ENCODE peak calls at places on chromosomes 1 and 21, in four cellular contexts. One of them, this sample, is unnamed.

GRCh38 chr1:43975249-43975961 is 645 bp downstream of the ATP6V0B start:
- DNase-seq in keratinocyte: no peak
- DNase-seq in neural progenitor cell: peak
- DNase-seq in mammary epithelial cell: peak
- DNase-seq in this sample: peak

GRCh38 chr1:5603353-5604104 is 388.7 kb downstream of the NPHP4 start:
- DNase-seq in keratinocyte: no peak
- DNase-seq in neural progenitor cell: no peak
- DNase-seq in mammary epithelial cell: no peak
- DNase-seq in this sample: no peak

GRCh38 chr1:167294528-167294927 is 73.8 kb downstream of the POU2F1 start:
- DNase-seq in keratinocyte: no peak
- DNase-seq in neural progenitor cell: no peak
- DNase-seq in mammary epithelial cell: peak
- DNase-seq in this sample: no peak

GRCh38 chr1:157360021-157360390 is 192.3 kb downstream of the FCRL5 start:
- DNase-seq in keratinocyte: no peak
- DNase-seq in neural progenitor cell: no peak
- DNase-seq in mammary epithelial cell: no peak
- DNase-seq in this sample: no peak

GRCh38 chr21:43816611-43817071 is 27.3 kb downstream of the RRP1 start:
- DNase-seq in keratinocyte: no peak
- DNase-seq in neural progenitor cell: no peak
- DNase-seq in mammary epithelial cell: no peak
- DNase-seq in this sample: no peak

GRCh38 chr1:92907949-92908684 is 53.1 kb downstream of the DIPK1A start:
- DNase-seq in keratinocyte: peak
- DNase-seq in neural progenitor cell: no peak
- DNase-seq in mammary epithelial cell: peak
- DNase-seq in this sample: no peak

GRCh38 chr1:203536575-203536974 is 42.6 kb downstream of the OPTC start:
- DNase-seq in keratinocyte: no peak
- DNase-seq in neural progenitor cell: no peak
- DNase-seq in mammary epithelial cell: no peak
- DNase-seq in this sample: no peak

GRCh38 chr1:168375901-168376300 is 95.2 kb downstream of the TBX19 start:
- DNase-seq in keratinocyte: no peak
- DNase-seq in neural progenitor cell: no peak
- DNase-seq in mammary epithelial cell: no peak
- DNase-seq in this sample: no peak

GRCh38 chr1:1079408-1080121 is 5.5 kb upstream of the RNF223 start:
- DNase-seq in keratinocyte: peak
- DNase-seq in neural progenitor cell: peak
- DNase-seq in mammary epithelial cell: peak
- DNase-seq in this sample: peak

GRCh38 chr21:42319368-42319767 is 4.2 kb upstream of the TFF3 start:
- DNase-seq in keratinocyte: no peak
- DNase-seq in neural progenitor cell: no peak
- DNase-seq in mammary epithelial cell: no peak
- DNase-seq in this sample: peak

GRCh38 chr1:53580739-53581475 is 121.7 kb downstream of the DMRTB1 start:
- DNase-seq in keratinocyte: no peak
- DNase-seq in neural progenitor cell: no peak
- DNase-seq in mammary epithelial cell: no peak
- DNase-seq in this sample: no peak

GRCh38 chr1:51627672-51628071 is 10.8 kb downstream of the OSBPL9 start:
- DNase-seq in keratinocyte: no peak
- DNase-seq in neural progenitor cell: peak
- DNase-seq in mammary epithelial cell: peak
- DNase-seq in this sample: no peak

GRCh38 chr1:28933918-28934317 is 19.5 kb downstream of the EPB41 start:
- DNase-seq in keratinocyte: no peak
- DNase-seq in neural progenitor cell: no peak
- DNase-seq in mammary epithelial cell: no peak
- DNase-seq in this sample: no peak

GRCh38 chr1:243903904-243904303 is 53.9 kb upstream of the AKT3 start:
- DNase-seq in keratinocyte: no peak
- DNase-seq in neural progenitor cell: peak
- DNase-seq in mammary epithelial cell: no peak
- DNase-seq in this sample: no peak

GRCh38 chr1:51210055-51210454 is 26.0 kb upstream of the RNF11 start:
- DNase-seq in keratinocyte: no peak
- DNase-seq in neural progenitor cell: no peak
- DNase-seq in mammary epithelial cell: no peak
- DNase-seq in this sample: no peak

GRCh38 chr1:96722161-96722908 is 751 bp downstream of the PTBP2 start:
- DNase-seq in keratinocyte: no peak
- DNase-seq in neural progenitor cell: peak
- DNase-seq in mammary epithelial cell: peak
- DNase-seq in this sample: peak

GRCh38 chr1:50369830-50370229 is 53.4 kb downstream of the DMRTA2 start:
- DNase-seq in keratinocyte: no peak
- DNase-seq in neural progenitor cell: peak
- DNase-seq in mammary epithelial cell: peak
- DNase-seq in this sample: no peak

GRCh38 chr1:25022361-25023189 is 92.5 kb upstream of the RUNX3 start:
- DNase-seq in keratinocyte: no peak
- DNase-seq in neural progenitor cell: no peak
- DNase-seq in mammary epithelial cell: peak
- DNase-seq in this sample: peak
- H3K9ac ChIP-seq in keratinocyte: peak
- H3K9ac ChIP-seq in neural progenitor cell: no peak
- H3K9ac ChIP-seq in mammary epithelial cell: peak
- H3K9ac ChIP-seq in this sample: no peak

DNA sequence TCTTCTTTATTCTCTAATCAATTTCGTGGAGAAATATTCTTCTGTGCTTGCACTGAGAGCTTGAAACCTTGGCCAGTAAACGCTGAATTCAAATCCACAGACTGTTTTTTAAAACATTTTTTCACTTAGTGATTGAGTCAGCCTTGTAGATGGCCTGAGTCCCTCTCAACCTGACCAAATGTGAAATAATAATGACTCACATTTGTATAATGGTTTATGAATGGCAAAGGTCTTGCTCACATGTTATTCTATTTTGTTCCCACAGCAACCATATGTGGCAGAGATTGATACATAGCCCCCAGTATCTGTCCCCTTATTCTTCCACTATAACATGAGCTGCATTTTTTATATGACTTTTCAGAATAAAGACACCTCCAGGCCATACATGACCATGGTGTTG is 47.8 kb upstream of the CCDC190 start:
- DNase-seq in keratinocyte: peak
- DNase-seq in neural progenitor cell: no peak
- DNase-seq in mammary epithelial cell: peak
- DNase-seq in this sample: no peak
- H3K9ac ChIP-seq in keratinocyte: peak
- H3K9ac ChIP-seq in neural progenitor cell: no peak
- H3K9ac ChIP-seq in mammary epithelial cell: peak
- H3K9ac ChIP-seq in this sample: no peak

GRCh38 chr1:117694543-117694942 is 88.7 kb downstream of the TENT5C start:
- DNase-seq in keratinocyte: no peak
- DNase-seq in neural progenitor cell: no peak
- DNase-seq in mammary epithelial cell: no peak
- DNase-seq in this sample: no peak

GRCh38 chr1:117698398-117699160 is 92.7 kb downstream of the TENT5C start:
- DNase-seq in keratinocyte: no peak
- DNase-seq in neural progenitor cell: no peak
- DNase-seq in mammary epithelial cell: no peak
- DNase-seq in this sample: no peak

GRCh38 chr1:117696567-117696966 is 90.7 kb downstream of the TENT5C start:
- DNase-seq in keratinocyte: no peak
- DNase-seq in neural progenitor cell: no peak
- DNase-seq in mammary epithelial cell: no peak
- DNase-seq in this sample: no peak

GRCh38 chr1:117697220-117697781 is 91.5 kb downstream of the TENT5C start:
- DNase-seq in keratinocyte: no peak
- DNase-seq in neural progenitor cell: no peak
- DNase-seq in mammary epithelial cell: no peak
- DNase-seq in this sample: no peak

DNA sequence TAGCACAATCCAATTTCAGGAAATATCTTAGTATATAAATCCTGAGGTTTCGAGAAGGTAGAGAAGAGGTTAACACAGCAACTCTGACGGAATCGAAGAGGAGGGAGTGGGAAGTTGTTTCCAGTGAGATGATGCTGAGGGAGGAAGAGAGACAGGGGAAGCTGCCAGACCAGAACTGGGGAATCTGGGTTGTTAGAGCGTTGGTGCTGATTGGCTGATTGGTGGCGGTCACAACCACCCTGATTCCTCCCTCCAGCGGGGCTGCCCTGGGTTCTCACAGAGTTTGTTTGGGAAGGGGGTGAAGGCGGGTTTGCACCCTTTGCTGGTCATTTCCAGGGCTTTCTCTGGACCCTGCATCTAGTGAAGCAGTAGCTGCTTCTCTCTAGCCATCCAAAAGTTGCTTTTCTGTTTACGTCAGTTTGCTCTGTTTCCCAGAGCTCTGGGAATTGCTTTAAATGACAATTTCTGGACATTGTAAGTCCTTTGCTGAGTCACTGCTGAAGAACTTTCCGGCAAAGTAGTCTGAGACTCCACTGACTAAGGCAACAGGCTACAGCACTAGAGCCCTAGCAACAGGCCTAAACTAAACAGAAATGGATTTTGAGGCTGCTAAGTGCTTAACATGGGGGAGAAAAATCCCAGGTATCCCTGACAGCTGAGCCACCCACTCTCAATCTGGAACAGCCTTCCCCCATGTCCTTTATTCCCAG is 90.1 kb downstream of the TENT5C start:
- DNase-seq in keratinocyte: no peak
- DNase-seq in neural progenitor cell: no peak
- DNase-seq in mammary epithelial cell: peak
- DNase-seq in this sample: no peak
- H3K9ac ChIP-seq in keratinocyte: no peak
- H3K9ac ChIP-seq in neural progenitor cell: no peak
- H3K9ac ChIP-seq in mammary epithelial cell: no peak
- H3K9ac ChIP-seq in this sample: no peak

GRCh38 chr1:2202843-2203601 is 8.4 kb upstream of the FAAP20 start:
- DNase-seq in keratinocyte: no peak
- DNase-seq in neural progenitor cell: no peak
- DNase-seq in mammary epithelial cell: no peak
- DNase-seq in this sample: no peak

GRCh38 chr1:2204384-2205190 is 10.0 kb upstream of the FAAP20 start:
- DNase-seq in keratinocyte: no peak
- DNase-seq in neural progenitor cell: peak
- DNase-seq in mammary epithelial cell: no peak
- DNase-seq in this sample: peak

GRCh38 chr1:2206813-2207488 is 12.4 kb upstream of the FAAP20 start:
- DNase-seq in keratinocyte: no peak
- DNase-seq in neural progenitor cell: no peak
- DNase-seq in mammary epithelial cell: no peak
- DNase-seq in this sample: peak

GRCh38 chr1:2203671-2204383 is 9.3 kb upstream of the FAAP20 start:
- DNase-seq in keratinocyte: no peak
- DNase-seq in neural progenitor cell: no peak
- DNase-seq in mammary epithelial cell: no peak
- DNase-seq in this sample: no peak

GRCh38 chr1:2205191-2205952 is 10.8 kb upstream of the FAAP20 start:
- DNase-seq in keratinocyte: no peak
- DNase-seq in neural progenitor cell: peak
- DNase-seq in mammary epithelial cell: peak
- DNase-seq in this sample: peak
- H3K9ac ChIP-seq in keratinocyte: no peak
- H3K9ac ChIP-seq in neural progenitor cell: no peak
- H3K9ac ChIP-seq in mammary epithelial cell: no peak
- H3K9ac ChIP-seq in this sample: peak

GRCh38 chr1:22141948-22142314 is 966 bp downstream of the WNT4 start:
- DNase-seq in keratinocyte: no peak
- DNase-seq in neural progenitor cell: peak
- DNase-seq in mammary epithelial cell: no peak
- DNase-seq in this sample: no peak

GRCh38 chr1:22140681-22141080 is 2.2 kb downstream of the WNT4 start:
- DNase-seq in keratinocyte: no peak
- DNase-seq in neural progenitor cell: no peak
- DNase-seq in mammary epithelial cell: no peak
- DNase-seq in this sample: no peak

GRCh38 chr1:22142315-22143064 is 407 bp downstream of the WNT4 start:
- DNase-seq in keratinocyte: no peak
- DNase-seq in neural progenitor cell: peak
- DNase-seq in mammary epithelial cell: peak
- DNase-seq in this sample: peak

GRCh38 chr1:22143065-22143514 is at the start of gene WNT4:
- DNase-seq in keratinocyte: no peak
- DNase-seq in neural progenitor cell: peak
- DNase-seq in mammary epithelial cell: peak
- DNase-seq in this sample: no peak

GRCh38 chr1:22141493-22141892 is 1.4 kb downstream of the WNT4 start:
- DNase-seq in keratinocyte: no peak
- DNase-seq in neural progenitor cell: peak
- DNase-seq in mammary epithelial cell: no peak
- DNase-seq in this sample: no peak
- H3K9ac ChIP-seq in keratinocyte: no peak
- H3K9ac ChIP-seq in neural progenitor cell: no peak
- H3K9ac ChIP-seq in mammary epithelial cell: no peak
- H3K9ac ChIP-seq in this sample: no peak

GRCh38 chr1:236997361-236997760 is 6.9 kb downstream of the MT1HL1 start:
- DNase-seq in keratinocyte: no peak
- DNase-seq in neural progenitor cell: no peak
- DNase-seq in mammary epithelial cell: no peak
- DNase-seq in this sample: no peak
- H3K9ac ChIP-seq in keratinocyte: no peak
- H3K9ac ChIP-seq in neural progenitor cell: no peak
- H3K9ac ChIP-seq in mammary epithelial cell: no peak
- H3K9ac ChIP-seq in this sample: no peak

GRCh38 chr21:32437729-32438128 is 25.2 kb downstream of the EVA1C start:
- DNase-seq in keratinocyte: no peak
- DNase-seq in neural progenitor cell: no peak
- DNase-seq in mammary epithelial cell: no peak
- DNase-seq in this sample: no peak
- H3K9ac ChIP-seq in keratinocyte: no peak
- H3K9ac ChIP-seq in neural progenitor cell: no peak
- H3K9ac ChIP-seq in mammary epithelial cell: no peak
- H3K9ac ChIP-seq in this sample: no peak

DNA sequence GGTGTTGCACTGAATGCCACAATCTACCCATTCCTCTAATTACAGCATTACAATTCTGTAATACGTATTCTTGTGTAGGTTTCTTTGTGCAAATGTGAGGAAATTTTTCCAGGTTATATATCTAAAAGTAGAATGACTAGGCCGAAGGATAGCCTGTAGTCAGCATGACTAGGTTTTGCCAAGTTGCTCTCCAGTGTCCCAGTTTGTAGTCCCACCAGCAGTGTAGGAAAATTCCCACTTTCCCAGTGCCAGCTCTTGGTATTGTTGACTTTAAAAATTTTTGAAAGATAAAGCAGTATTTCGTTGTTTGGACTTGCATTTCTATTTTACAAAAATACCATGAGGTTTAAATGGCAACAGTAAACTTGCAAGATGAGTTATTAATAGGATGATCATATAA is 3.0 kb downstream of the PARK7 start:
- DNase-seq in keratinocyte: no peak
- DNase-seq in neural progenitor cell: no peak
- DNase-seq in mammary epithelial cell: no peak
- DNase-seq in this sample: no peak
- H3K9ac ChIP-seq in keratinocyte: no peak
- H3K9ac ChIP-seq in neural progenitor cell: no peak
- H3K9ac ChIP-seq in mammary epithelial cell: no peak
- H3K9ac ChIP-seq in this sample: no peak

GRCh38 chr1:25566730-25567341 is 23.4 kb downstream of the LDLRAP1 start:
- DNase-seq in keratinocyte: no peak
- DNase-seq in neural progenitor cell: peak
- DNase-seq in mammary epithelial cell: no peak
- DNase-seq in this sample: no peak
- H3K9ac ChIP-seq in keratinocyte: peak
- H3K9ac ChIP-seq in neural progenitor cell: no peak
- H3K9ac ChIP-seq in mammary epithelial cell: no peak
- H3K9ac ChIP-seq in this sample: no peak